ENCODE peak calls at places on chromosomes 2 and 18, in seven cellular contexts. A is body of pancreas; C is heart right ventricle; E is psoas muscle; Z is neural progenitor cell; J is CD4-positive, alpha-beta memory T cell; L is HepG2. R is an unnamed sample.

GRCh38 chr2:237278593-237278992 is 135.4 kb downstream of the COL6A3 start:
- DNase-seq in A (peak; percentile 47), C (peak; percentile 36), E (peak; percentile 91), Z (no peak), J (no peak), L (no peak), R (no peak)

GRCh38 chr2:37737507-37737906 is 66.1 kb upstream of the CDC42EP3 start:
- DNase-seq in A (no peak), C (no peak), E (no peak), Z (no peak), J (no peak), L (no peak), R (no peak)

GRCh38 chr18:12031836-12032235 is 50.5 kb downstream of the IMPA2 start:
- DNase-seq in A (peak; percentile 41), C (peak; percentile 59), E (peak; percentile 77), Z (no peak), J (no peak), L (no peak), R (no peak)

GRCh38 chr18:23855721-23856120 is 158.8 kb upstream of the TTC39C start:
- DNase-seq in A (no peak), C (no peak), E (no peak), Z (no peak), J (no peak), L (no peak), R (no peak)

GRCh38 chr18:24200494-24200893 is 61.6 kb downstream of the CABYR start:
- DNase-seq in A (no peak), C (no peak), E (no peak), Z (no peak), J (no peak), L (no peak), R (no peak)

GRCh38 chr2:102891261-102891660 is 129.4 kb downstream of the TMEM182 start:
- DNase-seq in A (no peak), C (no peak), E (no peak), Z (no peak), J (no peak), L (no peak), R (no peak)

GRCh38 chr18:45409971-45410370 is 205.3 kb upstream of the SLC14A2 start:
- DNase-seq in A (no peak), C (no peak), E (no peak), Z (no peak), J (no peak), L (no peak), R (no peak)

GRCh38 chr18:44309185-44309584 is 371.5 kb upstream of the SETBP1 start:
- DNase-seq in A (no peak), C (no peak), E (no peak), Z (no peak), J (no peak), L (no peak), R (no peak)

GRCh38 chr2:27860111-27860510 is 30.1 kb downstream of the RBKS start:
- DNase-seq in A (no peak), C (no peak), E (no peak), Z (no peak), J (no peak), L (no peak), R (no peak)

GRCh38 chr2:198042189-198042588 is 237.8 kb downstream of the PLCL1 start:
- DNase-seq in A (no peak), C (no peak), E (no peak), Z (no peak), J (peak; percentile 27), L (no peak), R (peak; percentile 2)

GRCh38 chr2:224875153-224875552 is 159.0 kb upstream of the CCDC195 start:
- DNase-seq in A (no peak), C (no peak), E (no peak), Z (no peak), J (no peak), L (no peak), R (no peak)

GRCh38 chr2:73827018-73827417 is 1.7 kb upstream of the STAMBP start:
- DNase-seq in A (no peak), C (no peak), E (no peak), Z (no peak), J (no peak), L (no peak), R (peak; percentile 59)

GRCh38 chr18:46199515-46200147 is 95.4 kb downstream of the HAUS1 start:
- DNase-seq in A (no peak), C (no peak), E (no peak), Z (no peak), J (no peak), L (peak; percentile 62), R (no peak)

GRCh38 chr2:221818569-221818968 is 246.5 kb upstream of the EPHA4 start:
- DNase-seq in A (no peak), C (no peak), E (no peak), Z (no peak), J (no peak), L (no peak), R (no peak)

GRCh38 chr18:48806551-48807261 is 144.1 kb downstream of the SMAD7 start:
- DNase-seq in A (no peak), C (peak; percentile 46), E (peak; percentile 55), Z (no peak), J (peak; percentile 75), L (no peak), R (peak; percentile 48)

GRCh38 chr2:241686322-241686648 is 330 bp downstream of the DTYMK start:
- DNase-seq in A (no peak), C (no peak), E (no peak), Z (no peak), J (no peak), L (no peak), R (no peak)

GRCh38 chr18:11495441-11495840 is 114.0 kb upstream of the SLC35G4 start:
- DNase-seq in A (no peak), C (no peak), E (no peak), Z (no peak), J (no peak), L (no peak), R (no peak)

GRCh38 chr2:7539760-7540159 is 622.5 kb downstream of the RNF144A start:
- DNase-seq in A (no peak), C (no peak), E (no peak), Z (no peak), J (no peak), L (no peak), R (peak; percentile 56)

GRCh38 chr2:225008935-225009334 is 33.3 kb downstream of the DOCK10 start:
- DNase-seq in A (no peak), C (no peak), E (no peak), Z (peak; percentile 62), J (no peak), L (peak; percentile 5), R (peak; percentile 31)

GRCh38 chr18:60022671-60023276 is 123.0 kb downstream of the PMAIP1 start:
- DNase-seq in A (no peak), C (no peak), E (no peak), Z (no peak), J (no peak), L (no peak), R (no peak)

GRCh38 chr18:2222270-2223185 is 348.8 kb downstream of the METTL4 start:
- DNase-seq in A (peak; percentile 10), C (no peak), E (no peak), Z (no peak), J (no peak), L (no peak), R (no peak)

GRCh38 chr2:19936203-19936602 is 34.4 kb upstream of the TTC32 start:
- DNase-seq in A (no peak), C (no peak), E (no peak), Z (no peak), J (no peak), L (peak; percentile 39), R (no peak)

GRCh38 chr2:203021986-203022385 is 7.3 kb downstream of the NBEAL1 start:
- DNase-seq in A (no peak), C (no peak), E (no peak), Z (no peak), J (no peak), L (no peak), R (no peak)
- H3K4me3 ChIP-seq in A (no peak overlapping the region), C (no peak overlapping the region), E (no peak overlapping the region), Z (no peak overlapping the region), J (no peak overlapping the region), L (no peak overlapping the region), R (no peak overlapping the region)

GRCh38 chr2:234990300-234990699 is 38.5 kb downstream of the SH3BP4 start:
- DNase-seq in A (no peak), C (no peak), E (peak; percentile 20), Z (no peak), J (no peak), L (no peak), R (no peak)

GRCh38 chr2:234991290-234991689 is 39.5 kb downstream of the SH3BP4 start:
- DNase-seq in A (no peak), C (no peak), E (no peak), Z (no peak), J (no peak), L (no peak), R (no peak)

GRCh38 chr2:234992624-234993349 is 41.0 kb downstream of the SH3BP4 start:
- DNase-seq in A (no peak), C (no peak), E (peak; percentile 46), Z (no peak), J (no peak), L (no peak), R (no peak)

GRCh38 chr2:234992196-234992595 is 40.4 kb downstream of the SH3BP4 start:
- DNase-seq in A (no peak), C (no peak), E (peak; percentile 34), Z (no peak), J (no peak), L (no peak), R (no peak)

GRCh38 chr2:234991793-234992192 is 40.0 kb downstream of the SH3BP4 start:
- DNase-seq in A (no peak), C (no peak), E (peak; percentile 53), Z (no peak), J (no peak), L (no peak), R (no peak)
- H3K4me1 ChIP-seq in A (peaks cover 91% of the 10 kb centered on the region), C (peaks cover 35% of the 10 kb centered on the region), E (peaks cover 5% of the 10 kb centered on the region), Z (peaks cover 38% of the 10 kb centered on the region), J (no peaks in the 10 kb centered on the region), L (peaks cover 99% of the 10 kb centered on the region), R (peaks cover 35% of the 10 kb centered on the region)

GRCh38 chr18:57432765-57433400 is 2.3 kb upstream of the ONECUT2 start:
- DNase-seq in A (no peak), C (no peak), E (no peak), Z (no peak), J (no peak), L (no peak), R (no peak)

GRCh38 chr18:57434177-57434535 is 1.0 kb upstream of the ONECUT2 start:
- DNase-seq in A (no peak), C (no peak), E (no peak), Z (peak; percentile 56), J (no peak), L (no peak), R (no peak)

GRCh38 chr18:57432118-57432517 is 3.1 kb upstream of the ONECUT2 start:
- DNase-seq in A (no peak), C (no peak), E (no peak), Z (no peak), J (no peak), L (no peak), R (no peak)

GRCh38 chr18:57434536-57435494 is at the start of gene ONECUT2:
- DNase-seq in A (peak; percentile 96), C (peak; percentile 90), E (peak; percentile 93), Z (peak; percentile 99), J (peak; percentile 39), L (peak; percentile 85), R (peak; percentile 90)

GRCh38 chr18:57433492-57434176 is 1.5 kb upstream of the ONECUT2 start:
- DNase-seq in A (no peak), C (no peak), E (no peak), Z (no peak), J (no peak), L (no peak), R (peak; percentile 9)
- H3K4me3 ChIP-seq in A (no peak overlapping the region), C (no peak overlapping the region), E (no peak overlapping the region), Z (peak overlapping the region; percentile 2), J (no peak overlapping the region), L (peak overlapping the region; percentile 84), R (peak overlapping the region; percentile 70)

GRCh38 chr2:111119847-111120252 is 864 bp upstream of the BCL2L11 start:
- DNase-seq in A (no peak), C (peak; percentile 18), E (no peak), Z (peak; percentile 61), J (no peak), L (no peak), R (no peak)
- H3K4me1 ChIP-seq in A (peaks cover 56% of the 10 kb centered on the region), C (peaks cover 60% of the 10 kb centered on the region), E (peaks cover 19% of the 10 kb centered on the region), Z (peaks cover 30% of the 10 kb centered on the region), J (peaks cover 47% of the 10 kb centered on the region), L (peaks cover 37% of the 10 kb centered on the region), R (no peaks in the 10 kb centered on the region)